ENCODE peak calls at places on chromosomes 6 and 20, in six cellular contexts. K is A549, V is GM12878, O is K562, X is endothelial cell of umbilical vein, D is HepG2. Z is an unnamed sample.

GRCh38 chr20:59004763-59005522 is 2.1 kb downstream of the CTSZ start:
- DNase-seq in V (peak; percentile 94), K (no peak), X (peak; percentile 63), O (no peak), D (peak; percentile 71), Z (peak; percentile 63)

GRCh38 chr6:135995160-135995898 is 143.8 kb downstream of the PDE7B start:
- DNase-seq in D (no peak), V (no peak), X (peak; percentile 82), K (no peak), O (no peak), Z (peak; percentile 10)

GRCh38 chr20:45969712-45970634 is 2.0 kb downstream of the ZNF335 start:
- DNase-seq in X (peak; percentile 43), D (peak; percentile 86), O (no peak), V (no peak), K (peak; percentile 76), Z (peak; percentile 85)

GRCh38 chr6:37940074-37940847 is 120.7 kb downstream of the ZFAND3 start:
- DNase-seq in D (no peak), O (no peak), X (peak; percentile 66), V (no peak), K (no peak), Z (no peak)

GRCh38 chr6:31940256-31940664 is 5.6 kb upstream of the CFB start:
- DNase-seq in O (no peak), X (no peak), K (no peak), V (no peak), D (peak; percentile 78), Z (no peak)

GRCh38 chr6:28683945-28684538 is 158.4 kb downstream of the GPX5 start:
- DNase-seq in V (no peak), X (peak; percentile 55), D (peak; percentile 68), K (peak; percentile 35), O (peak; percentile 66), Z (peak; percentile 61)

GRCh38 chr20:50416269-50416863 is 93.8 kb upstream of the PTPN1 start:
- DNase-seq in V (no peak), X (no peak), O (no peak), D (no peak), K (no peak), Z (no peak)

GRCh38 chr6:132934496-132934895 is 120.1 kb downstream of the RPS12 start:
- DNase-seq in O (no peak), V (no peak), X (no peak), K (no peak), D (no peak), Z (peak; percentile 14)

GRCh38 chr6:38803129-38803528 is 88.0 kb downstream of the DNAH8 start:
- DNase-seq in O (no peak), D (no peak), K (no peak), X (no peak), V (no peak), Z (no peak)

GRCh38 chr6:41901882-41902519 is 6.8 kb upstream of the USP49 start:
- DNase-seq in K (no peak), X (no peak), V (no peak), D (no peak), O (peak; percentile 58), Z (peak; percentile 69)
- TF ChIP-seq MYC in K (no peak), X (no peak), V (no peak), D (no peak), O (no peak), Z (no peak)

GRCh38 chr20:63276956-63277355 is 4.3 kb downstream of the ARFGAP1 start:
- DNase-seq in O (no peak), X (no peak), D (no peak), K (no peak), V (no peak), Z (no peak)

GRCh38 chr20:63275825-63276224 is 3.2 kb downstream of the ARFGAP1 start:
- DNase-seq in X (no peak), V (no peak), K (no peak), O (no peak), D (no peak), Z (no peak)

GRCh38 chr20:63278661-63279060 is 6.0 kb downstream of the ARFGAP1 start:
- DNase-seq in D (no peak), K (no peak), V (no peak), O (no peak), X (no peak), Z (no peak)

GRCh38 chr20:63279931-63280330 is 7.3 kb downstream of the ARFGAP1 start:
- DNase-seq in D (no peak), K (no peak), X (no peak), V (no peak), O (no peak), Z (no peak)

DNA sequence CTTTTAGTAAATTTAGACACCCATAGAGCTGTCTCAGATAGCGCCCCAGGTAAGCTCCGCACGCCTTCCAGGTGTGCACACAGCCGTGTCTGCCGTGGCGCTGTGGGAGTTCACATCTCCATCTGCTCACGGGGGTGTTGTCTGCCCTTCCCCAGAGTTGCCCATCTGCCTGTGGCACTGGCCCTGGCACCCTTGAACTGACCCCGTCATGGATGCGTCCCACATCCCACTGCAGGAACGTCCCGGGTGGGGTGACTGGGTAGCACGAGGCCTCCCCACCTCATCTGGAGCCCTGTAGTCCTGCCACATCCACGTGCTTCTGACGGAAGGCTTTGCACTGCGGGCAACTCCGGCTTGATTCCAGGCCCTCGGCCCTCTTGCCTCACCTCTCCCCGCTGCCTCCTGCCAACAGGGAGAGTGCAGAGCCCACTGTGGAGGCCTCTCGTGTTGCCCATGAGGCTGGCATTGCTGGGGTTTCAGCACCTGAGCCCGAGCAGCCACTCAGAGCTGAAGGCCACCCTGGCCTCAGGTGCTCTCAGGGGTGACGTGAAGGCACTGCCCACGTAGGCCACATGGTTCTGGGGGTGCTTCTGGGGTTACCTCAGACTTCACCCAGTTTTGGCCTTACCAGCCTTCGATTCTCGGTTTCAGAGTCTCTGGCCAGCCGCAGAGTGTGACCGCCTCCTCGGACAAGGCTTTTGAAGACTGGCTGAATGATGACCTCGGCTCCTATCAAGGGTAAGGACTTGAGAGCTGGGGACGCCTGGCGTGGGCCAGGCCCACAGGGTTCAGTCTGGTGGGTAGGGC is 5.1 kb downstream of the ARFGAP1 start:
- DNase-seq in X (no peak), K (no peak), V (no peak), O (no peak), D (no peak), Z (no peak)
- TF ChIP-seq MYC in X (no peak), K (no peak), V (no peak), O (no peak), D (no peak), Z (no peak)

GRCh38 chr6:55433446-55434130 is 106.3 kb downstream of the GFRAL start:
- DNase-seq in X (no peak), O (no peak), V (no peak), D (no peak), K (no peak), Z (peak; percentile 45)
- TF ChIP-seq MYC in X (no peak), O (no peak), V (no peak), D (no peak), K (no peak), Z (no peak)

DNA sequence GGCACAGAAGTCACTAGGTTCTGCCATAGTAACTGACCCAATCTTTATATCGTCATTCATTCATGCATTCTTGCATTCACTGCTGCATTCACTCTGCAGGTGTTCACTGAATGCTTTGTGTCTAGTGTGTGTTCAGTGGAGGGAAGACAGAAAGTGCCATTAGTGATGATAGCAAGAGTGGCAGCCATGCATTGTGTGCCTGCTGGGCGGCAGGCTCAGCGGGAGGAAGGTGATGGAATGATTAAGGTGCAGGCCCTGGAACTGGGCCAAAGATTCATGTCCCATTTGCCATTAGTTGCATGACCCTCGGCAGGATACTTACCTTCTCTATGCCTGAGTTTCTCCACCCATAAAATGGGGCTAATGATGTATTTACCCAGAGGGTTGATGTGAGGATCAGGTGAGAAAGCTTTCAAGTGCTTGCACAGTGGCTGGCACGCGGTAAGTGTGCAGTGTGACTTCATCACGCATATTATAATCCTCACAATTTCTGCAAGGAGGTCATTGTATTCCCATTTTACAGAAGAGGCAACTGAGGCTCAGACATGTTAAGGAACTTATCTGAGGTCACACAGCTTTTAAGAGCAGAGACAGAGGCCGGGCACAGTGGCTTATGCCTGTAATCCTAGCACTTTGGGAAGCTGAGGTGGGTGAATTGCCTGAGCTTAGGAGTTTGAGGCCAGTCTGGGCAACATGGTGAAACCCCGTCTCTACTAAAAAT is 40.2 kb downstream of the ITPR3 start:
- DNase-seq in V (no peak), X (no peak), K (no peak), O (no peak), D (no peak), Z (no peak)
- TF ChIP-seq MYC in V (no peak), X (no peak), K (no peak), O (no peak), D (no peak), Z (no peak)

DNA sequence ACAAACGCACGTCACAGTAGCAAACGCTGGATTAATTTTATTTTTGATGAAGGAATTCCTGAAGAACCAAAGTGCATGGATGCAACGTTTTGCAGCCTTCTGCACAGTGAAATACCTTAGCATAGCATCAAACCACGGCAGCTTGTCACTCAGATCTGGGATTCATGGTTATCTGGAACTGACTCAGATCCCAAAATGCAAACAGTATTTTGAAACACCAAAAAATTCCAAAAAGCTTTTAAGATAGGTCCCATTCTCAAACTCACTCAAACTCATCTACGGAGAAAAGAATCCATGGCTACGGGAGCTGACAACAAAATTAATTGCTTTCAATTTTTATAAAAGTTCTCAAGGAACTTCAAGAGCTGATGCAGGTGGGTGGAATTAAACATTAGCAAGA is 116.2 kb upstream of the SALL4 start:
- DNase-seq in V (no peak), D (no peak), K (no peak), X (no peak), O (no peak), Z (no peak)
- TF ChIP-seq MYC in V (no peak), D (no peak), K (no peak), X (no peak), O (no peak), Z (no peak)

GRCh38 chr20:64083380-64084208 is 604 bp downstream of the LKAAEAR1 start:
- DNase-seq in X (peak; percentile 65), V (no peak), K (peak; percentile 80), O (peak; percentile 90), D (peak; percentile 67), Z (peak; percentile 89)
- TF ChIP-seq MYC in X (no peak), V (no peak), K (no peak), O (no peak), D (peak; percentile 53), Z (peak; percentile 29)

DNA sequence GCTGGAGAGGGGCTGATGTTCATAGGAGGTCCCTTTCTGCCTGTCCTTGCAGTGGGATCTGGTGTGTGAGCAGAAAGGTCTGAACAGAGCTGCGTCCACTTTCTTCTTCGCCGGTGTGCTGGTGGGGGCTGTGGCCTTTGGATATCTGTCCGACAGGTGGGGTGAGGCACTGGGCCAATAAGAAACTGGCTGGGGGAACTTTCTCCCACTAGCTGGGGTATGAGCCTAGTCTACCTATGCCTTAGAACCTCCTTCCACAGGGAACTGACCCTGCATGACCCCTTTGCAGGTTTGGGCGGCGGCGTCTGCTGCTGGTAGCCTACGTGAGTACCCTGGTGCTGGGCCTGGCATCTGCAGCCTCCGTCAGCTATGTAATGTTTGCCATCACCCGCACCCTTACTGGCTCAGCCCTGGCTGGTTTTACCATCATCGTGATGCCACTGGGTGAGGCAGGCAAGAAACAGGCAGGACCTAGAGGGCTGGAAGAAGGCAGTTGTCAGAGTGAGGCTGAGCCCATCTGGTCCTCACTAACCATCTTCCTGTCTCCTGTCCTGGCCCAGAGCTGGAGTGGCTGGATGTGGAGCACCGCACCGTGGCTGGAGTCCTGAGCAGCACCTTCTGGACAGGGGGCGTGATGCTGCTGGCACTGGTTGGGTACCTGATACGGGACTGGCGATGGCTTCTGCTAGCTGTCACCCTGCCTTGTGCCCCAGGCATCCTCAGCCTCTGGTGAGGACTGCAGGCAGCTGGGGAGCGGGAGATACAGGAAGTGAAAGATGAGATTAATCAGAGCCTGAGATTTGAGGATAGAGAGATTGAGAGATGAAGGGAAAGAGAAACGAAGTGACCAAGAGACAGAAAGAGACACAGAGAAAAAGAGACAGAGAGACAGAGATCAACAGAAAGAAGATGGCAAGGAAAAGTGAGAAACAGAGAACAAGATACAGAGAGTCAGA is 1.6 kb downstream of the SLC22A7 start:
- DNase-seq in V (no peak), O (no peak), D (no peak), K (no peak), X (no peak), Z (no peak)
- TF ChIP-seq MYC in V (no peak), O (no peak), D (no peak), K (no peak), X (no peak), Z (no peak)